ENCODE peak calls at places on chromosomes 1 and 21, in five cellular contexts. L, S, I, F and U are unnamed samples.
A peak's percentile ranks its signal among the peaks of the same experiment; 100 is the strongest.

GRCh38 chr1:229553621-229554120 is 4.8 kb downstream of the ABCB10 start:
- DNase-seq in L (no peak), S (no peak), I (no peak), F (no peak), U (no peak)

GRCh38 chr21:36126166-36126565 is 8.7 kb upstream of the CBR3 start:
- DNase-seq in L (no peak), S (no peak), I (no peak), F (peak; percentile 67), U (no peak)

GRCh38 chr1:198068280-198068679 is 88.5 kb upstream of the NEK7 start:
- DNase-seq in L (no peak), S (no peak), I (no peak), F (no peak), U (no peak)

GRCh38 chr1:115062542-115063004 is 26.7 kb downstream of the TSPAN2 start:
- DNase-seq in L (no peak), S (peak; percentile 93), I (no peak), F (peak; percentile 48), U (peak; percentile 72)

GRCh38 chr1:151371744-151372410 is 628 bp downstream of the SELENBP1 start:
- DNase-seq in L (no peak), S (no peak), I (peak; percentile 94), F (peak; percentile 73), U (no peak)

GRCh38 chr21:21897275-21897883 is 899.2 kb downstream of the NCAM2 start:
- DNase-seq in L (no peak), S (no peak), I (no peak), F (no peak), U (no peak)

GRCh38 chr1:89898695-89899470 is 78.1 kb downstream of the LRRC8D start:
- DNase-seq in L (no peak), S (no peak), I (no peak), F (no peak), U (no peak)

GRCh38 chr1:43977376-43978263 is 1.4 kb upstream of the B4GALT2 start:
- DNase-seq in L (no peak), S (no peak), I (no peak), F (no peak), U (no peak)

GRCh38 chr1:205199090-205199930 is 12.2 kb downstream of the DSTYK start:
- DNase-seq in L (peak; percentile 51), S (no peak), I (no peak), F (no peak), U (no peak)

GRCh38 chr1:22855668-22856606 is 116.7 kb downstream of the LACTBL1 start:
- DNase-seq in L (no peak), S (no peak), I (no peak), F (no peak), U (no peak)

GRCh38 chr1:93603581-93603980 is 78.1 kb downstream of the BCAR3 start:
- DNase-seq in L (no peak), S (no peak), I (no peak), F (no peak), U (no peak)